ENCODE peak calls at places on chromosomes 11 and 22, in five cellular contexts. J, Z, O, Y and W are unnamed samples.

GRCh38 chr22:17303840-17304779 is 65.2 kb upstream of the CECR2 start:
- DNase-seq in J (peak; percentile 52), Z (no peak), O (no peak), Y (no peak), W (no peak)

GRCh38 chr11:56151376-56151775 is 8.7 kb downstream of the OR8K5 start:
- DNase-seq in J (no peak), Z (no peak), O (no peak), Y (no peak), W (no peak)

GRCh38 chr11:120424185-120424969 is 87.2 kb upstream of the GRIK4 start:
- DNase-seq in J (no peak), Z (no peak), O (no peak), Y (no peak), W (no peak)

GRCh38 chr11:57358543-57358961 is 20.4 kb downstream of the P2RX3 start:
- DNase-seq in J (no peak), Z (no peak), O (no peak), Y (peak; percentile 23), W (no peak)

GRCh38 chr11:86595401-86595800 is 77.0 kb downstream of the ME3 start:
- DNase-seq in J (no peak), Z (no peak), O (no peak), Y (no peak), W (no peak)

GRCh38 chr11:7630002-7630401 is 43.3 kb downstream of the CYB5R2 start:
- DNase-seq in J (no peak), Z (no peak), O (no peak), Y (no peak), W (no peak)

GRCh38 chr22:27283714-27284113 is 517.8 kb downstream of the MN1 start:
- DNase-seq in J (no peak), Z (no peak), O (no peak), Y (peak; percentile 10), W (no peak)

GRCh38 chr11:104907521-104908185 is 9.4 kb upstream of the CASP12 start:
- DNase-seq in J (no peak), Z (no peak), O (no peak), Y (peak; percentile 77), W (peak; percentile 59)

GRCh38 chr11:5123802-5124521 is 14.2 kb downstream of the OR52A5 start:
- DNase-seq in J (no peak), Z (peak; percentile 81), O (peak; percentile 60), Y (peak; percentile 78), W (peak; percentile 43)

GRCh38 chr22:41050873-41051272 is 41.5 kb upstream of the EP300 start:
- DNase-seq in J (no peak), Z (no peak), O (no peak), Y (peak; percentile 30), W (no peak)

GRCh38 chr22:24330636-24331035 is 60.0 kb downstream of the SPECC1L start:
- DNase-seq in J (no peak), Z (peak; percentile 6), O (no peak), Y (peak; percentile 32), W (no peak)

GRCh38 chr22:33073989-33074391 is 15.8 kb upstream of the SYN3 start:
- DNase-seq in J (no peak), Z (peak; percentile 7), O (no peak), Y (peak; percentile 66), W (no peak)

GRCh38 chr11:70503878-70504240 is 105.5 kb downstream of the CTTN start:
- DNase-seq in J (no peak), Z (no peak), O (no peak), Y (no peak), W (no peak)

GRCh38 chr22:45226681-45227186 is 14.0 kb downstream of the KIAA0930 start:
- DNase-seq in J (no peak), Z (no peak), O (no peak), Y (peak; percentile 13), W (no peak)

GRCh38 chr11:23423119-23423518 is 562.8 kb upstream of the CCDC179 start:
- DNase-seq in J (no peak), Z (peak; percentile 33), O (peak; percentile 4), Y (no peak), W (peak; percentile 27)

GRCh38 chr11:73969091-73969490 is 13.6 kb downstream of the UCP2 start:
- DNase-seq in J (no peak), Z (no peak), O (no peak), Y (no peak), W (no peak)

GRCh38 chr11:606245-606644 is 9.5 kb downstream of the IRF7 start:
- DNase-seq in J (no peak), Z (no peak), O (no peak), Y (peak; percentile 76), W (no peak)

GRCh38 chr22:30241576-30242371 is 4.8 kb downstream of the LIF start:
- DNase-seq in J (no peak), Z (no peak), O (no peak), Y (no peak), W (no peak)

GRCh38 chr11:67436459-67437081 is 912 bp downstream of the PTPRCAP start:
- DNase-seq in J (no peak), Z (no peak), O (no peak), Y (no peak), W (no peak)

GRCh38 chr11:22432331-22433065 is 94.3 kb downstream of the SLC17A6 start:
- DNase-seq in J (no peak), Z (peak; percentile 33), O (peak; percentile 12), Y (peak; percentile 10), W (no peak)

GRCh38 chr11:58591659-58592058 is 12.8 kb downstream of the ZFP91 start:
- DNase-seq in J (no peak), Z (no peak), O (no peak), Y (no peak), W (no peak)

GRCh38 chr11:65014146-65014960 is at the start of gene ARL2:
- DNase-seq in J (no peak), Z (no peak), O (no peak), Y (peak; percentile 19), W (no peak)

GRCh38 chr11:65719887-65720236 is 736 bp downstream of the RNASEH2C start:
- DNase-seq in J (no peak), Z (peak; percentile 29), O (no peak), Y (peak; percentile 52), W (peak; percentile 14)

GRCh38 chr11:124276081-124276480 is 19.9 kb downstream of the OR8G5 start:
- DNase-seq in J (no peak), Z (no peak), O (peak; percentile 59), Y (peak; percentile 30), W (peak; percentile 29)

DNA sequence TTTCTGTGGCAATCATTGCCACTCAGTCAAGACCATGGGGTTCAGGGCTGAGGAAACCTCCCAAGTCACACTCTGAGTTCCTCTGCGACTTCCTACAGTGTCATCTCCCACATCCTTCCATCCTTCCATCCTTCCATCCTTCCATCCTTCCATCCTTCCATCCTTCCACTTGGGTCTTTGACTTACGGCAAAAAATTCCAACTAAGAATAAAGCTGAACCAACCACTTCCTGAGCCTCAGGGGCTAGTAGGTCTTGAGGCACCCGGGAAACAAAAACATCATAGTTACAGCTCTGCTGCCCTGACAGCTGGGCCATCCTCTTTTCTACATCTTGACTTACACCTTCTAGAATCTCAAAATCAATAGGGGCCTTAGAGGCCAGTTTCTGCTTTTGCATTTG is 32.1 kb downstream of the EHF start:
- DNase-seq in J (no peak), Z (no peak), O (no peak), Y (no peak), W (no peak)
- H3K4me3 ChIP-seq in J (no peak overlapping the region), Z (no peak overlapping the region), O (no peak overlapping the region), Y (no peak overlapping the region), W (no peak overlapping the region)

GRCh38 chr11:35617316-35617686 is 959 bp upstream of the FJX1 start:
- DNase-seq in J (no peak), Z (no peak), O (no peak), Y (no peak), W (no peak)

GRCh38 chr11:35619030-35619753 is 932 bp downstream of the FJX1 start:
- DNase-seq in J (no peak), Z (peak; percentile 28), O (no peak), Y (peak; percentile 37), W (no peak)

GRCh38 chr11:35617687-35618496 is at the start of gene FJX1:
- DNase-seq in J (no peak), Z (peak; percentile 90), O (peak; percentile 72), Y (peak; percentile 95), W (peak; percentile 75)

GRCh38 chr11:35619754-35620640 is 1.7 kb downstream of the FJX1 start:
- DNase-seq in J (no peak), Z (peak; percentile 49), O (no peak), Y (no peak), W (no peak)

GRCh38 chr11:35618497-35619029 is 303 bp downstream of the FJX1 start:
- DNase-seq in J (no peak), Z (no peak), O (no peak), Y (peak; percentile 38), W (no peak)
- H3K4me3 ChIP-seq in J (peak overlapping the region; percentile 46), Z (peak overlapping the region; percentile 81), O (peak overlapping the region; percentile 52), Y (peak overlapping the region; percentile 64), W (peak overlapping the region; percentile 71)

GRCh38 chr11:110147965-110148709 is 54.9 kb downstream of the ZC3H12C start:
- DNase-seq in J (no peak), Z (peak; percentile 87), O (peak; percentile 80), Y (peak; percentile 94), W (peak; percentile 78)

GRCh38 chr11:110153474-110153873 is 60.3 kb downstream of the ZC3H12C start:
- DNase-seq in J (no peak), Z (no peak), O (no peak), Y (no peak), W (no peak)

GRCh38 chr11:110156503-110156902 is 63.3 kb downstream of the ZC3H12C start:
- DNase-seq in J (no peak), Z (no peak), O (no peak), Y (no peak), W (no peak)

GRCh38 chr11:110148775-110149744 is 55.9 kb downstream of the ZC3H12C start:
- DNase-seq in J (no peak), Z (peak; percentile 91), O (no peak), Y (peak; percentile 90), W (no peak)

DNA sequence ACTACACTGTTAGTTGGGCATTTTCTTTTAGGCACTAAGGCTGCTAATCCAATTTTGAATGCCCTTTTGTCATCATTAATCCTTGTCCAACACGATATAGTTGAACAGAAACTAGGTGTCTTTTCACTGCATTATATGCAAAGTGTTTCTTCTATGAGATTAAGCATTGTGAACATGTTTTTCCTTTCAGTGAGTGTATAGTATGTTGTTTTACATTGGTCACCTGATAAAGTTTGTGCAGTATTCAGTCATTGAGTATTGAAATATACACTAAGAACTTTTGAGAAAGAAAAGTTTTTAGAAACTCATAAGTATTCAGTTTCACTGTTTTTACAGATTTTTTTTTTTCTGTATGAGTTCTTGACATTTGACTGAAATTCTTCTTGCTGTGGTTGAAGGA is 59.0 kb downstream of the ZC3H12C start:
- DNase-seq in J (no peak), Z (no peak), O (no peak), Y (no peak), W (no peak)
- H3K4me3 ChIP-seq in J (no peak overlapping the region), Z (no peak overlapping the region), O (no peak overlapping the region), Y (no peak overlapping the region), W (no peak overlapping the region)

DNA sequence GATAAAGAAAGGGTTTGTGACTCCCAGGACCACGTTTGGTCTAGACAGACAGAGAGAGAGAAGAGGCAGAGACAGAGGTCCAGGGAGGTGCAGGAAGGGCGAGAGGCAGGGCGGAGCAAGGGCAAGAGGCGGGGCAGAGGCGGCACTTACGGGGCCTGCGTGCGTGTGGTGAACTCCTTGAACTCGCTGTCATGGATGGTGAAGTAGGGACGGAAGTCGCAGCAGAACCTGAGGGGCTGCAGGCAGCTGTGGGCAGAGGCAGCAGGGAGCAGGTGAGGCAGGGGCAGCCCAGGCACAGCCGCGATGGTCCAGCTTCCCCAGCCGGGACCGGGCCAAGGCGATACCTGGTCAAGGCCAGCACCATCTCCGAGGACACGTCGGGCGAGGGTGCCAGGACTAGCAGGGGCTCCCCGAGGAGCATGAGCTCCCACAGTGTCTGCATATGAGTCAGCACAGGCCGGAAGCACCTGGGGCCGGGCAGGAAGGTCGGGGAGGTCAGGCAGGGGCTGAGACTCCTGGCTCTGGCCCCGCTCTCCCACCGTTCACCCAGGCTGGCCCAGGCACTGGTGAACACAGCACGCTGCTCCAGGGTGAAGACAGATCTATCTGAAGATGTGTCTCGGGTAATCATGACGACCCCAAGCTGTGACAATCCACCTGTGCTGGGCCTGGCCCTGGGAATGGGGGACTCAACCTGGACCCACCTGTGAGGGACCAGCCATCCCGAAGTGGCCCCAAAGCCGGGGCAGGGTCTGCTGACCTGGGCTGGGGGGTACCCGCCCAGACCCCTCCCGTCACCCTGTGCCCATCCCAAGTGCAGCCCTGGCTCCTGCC is 7.2 kb upstream of the PLXNB2 start:
- DNase-seq in J (peak; percentile 27), Z (no peak), O (no peak), Y (no peak), W (no peak)
- H3K4me3 ChIP-seq in J (peak overlapping the region; percentile 44), Z (no peak overlapping the region), O (no peak overlapping the region), Y (no peak overlapping the region), W (no peak overlapping the region)